ENCODE peak calls at places on chromosomes 6 and 20, in ten cellular contexts. V is activated T-cell treated with anti-CD3 and anti-CD28 coated beads for 1 hour; Q is hypothalamus; G is HL-60; L is B cell; J is fibroblast of gingiva; K is activated CD4-positive, CD25-positive, alpha-beta regulatory T cell treated with anti-CD3 and anti-CD28 coated beads, Interleukin-2, amount 50 U/mL, for 16 hours; Y is cardiac muscle cell; B is keratinocyte; O is activated gamma-delta T cell treated with Interleukin-2 at 50 U/mL for 16 hours. U is an unnamed sample.

GRCh38 chr6:153135681-153136080 is 4.6 kb upstream of the RGS17 start:
- DNase-seq in V (no peak), Q (no peak), G (no peak), L (no peak), J (no peak), K (no peak), Y (no peak), B (no peak), O (no peak), U (no peak)

GRCh38 chr6:13272131-13273046 is 55.9 kb downstream of the TBC1D7 start:
- DNase-seq in V (no peak), Q (no peak), G (no peak), L (peak), J (peak), K (no peak), Y (no peak), B (no peak), O (no peak), U (no peak)

GRCh38 chr6:106444777-106445507 is 84.4 kb downstream of the CRYBG1 start:
- DNase-seq in V (no peak), Q (no peak), G (peak), L (peak), J (peak), K (peak), Y (peak), B (peak), O (peak), U (no peak)

GRCh38 chr6:73866305-73866704 is 170.3 kb downstream of the CD109 start:
- DNase-seq in V (no peak), Q (no peak), G (no peak), L (no peak), J (no peak), K (no peak), Y (no peak), B (no peak), O (no peak), U (no peak)

GRCh38 chr6:18509871-18510643 is 122.9 kb downstream of the RNF144B start:
- DNase-seq in V (no peak), Q (no peak), G (no peak), L (no peak), J (peak), K (no peak), Y (no peak), B (no peak), O (no peak), U (no peak)

GRCh38 chr20:58402305-58402704 is 13.3 kb downstream of the VAPB start:
- DNase-seq in V (no peak), Q (no peak), G (no peak), L (no peak), J (no peak), K (no peak), Y (no peak), B (peak), O (no peak), U (peak)

GRCh38 chr20:42492285-42492684 is 697.4 kb downstream of the PTPRT start:
- DNase-seq in V (no peak), Q (no peak), G (no peak), L (no peak), J (no peak), K (no peak), Y (no peak), B (no peak), O (no peak), U (no peak)

GRCh38 chr6:27592107-27592480 is 119.2 kb upstream of the ZNF184 start:
- DNase-seq in V (no peak), Q (no peak), G (no peak), L (no peak), J (no peak), K (no peak), Y (peak), B (no peak), O (no peak), U (no peak)

GRCh38 chr20:52076164-52076563 is 115.4 kb downstream of the ZFP64 start:
- DNase-seq in V (no peak), Q (no peak), G (no peak), L (no peak), J (no peak), K (no peak), Y (peak), B (no peak), O (no peak), U (no peak)

GRCh38 chr20:38839563-38839962 is 34.1 kb downstream of the PPP1R16B start:
- DNase-seq in V (no peak), Q (no peak), G (no peak), L (no peak), J (no peak), K (no peak), Y (no peak), B (no peak), O (no peak), U (no peak)

GRCh38 chr20:63791497-63792156 is 39.4 kb downstream of the ZBTB46 start:
- DNase-seq in V (no peak), Q (no peak), G (no peak), L (no peak), J (no peak), K (no peak), Y (peak), B (no peak), O (no peak), U (no peak)

GRCh38 chr6:149983145-149983544 is 19.4 kb downstream of the ULBP1 start:
- DNase-seq in V (no peak), Q (no peak), G (no peak), L (no peak), J (no peak), K (no peak), Y (no peak), B (no peak), O (no peak), U (no peak)

GRCh38 chr6:40349092-40349491 is 238.1 kb downstream of the LRFN2 start:
- DNase-seq in V (no peak), Q (no peak), G (no peak), L (no peak), J (no peak), K (no peak), Y (peak), B (no peak), O (no peak), U (no peak)

GRCh38 chr6:170028629-170029345 is 262.1 kb downstream of the DLL1 start:
- DNase-seq in V (no peak), Q (no peak), G (no peak), L (no peak), J (no peak), K (no peak), Y (no peak), B (no peak), O (no peak), U (no peak)

GRCh38 chr6:47073125-47074110 is 31.3 kb upstream of the ADGRF1 start:
- DNase-seq in V (no peak), Q (no peak), G (no peak), L (no peak), J (no peak), K (no peak), Y (no peak), B (no peak), O (no peak), U (no peak)

GRCh38 chr6:34562350-34562749 is 6.2 kb upstream of the SPDEF start:
- DNase-seq in V (no peak), Q (no peak), G (no peak), L (no peak), J (no peak), K (no peak), Y (no peak), B (no peak), O (no peak), U (no peak)

GRCh38 chr20:38805958-38806854 is 709 bp downstream of the PPP1R16B start:
- DNase-seq in V (peak), Q (no peak), G (no peak), L (peak), J (no peak), K (no peak), Y (no peak), B (no peak), O (peak), U (no peak)

GRCh38 chr6:155340464-155341129 is 26.3 kb upstream of the TFB1M start:
- DNase-seq in V (no peak), Q (no peak), G (no peak), L (no peak), J (peak), K (no peak), Y (peak), B (no peak), O (no peak), U (no peak)

GRCh38 chr6:54717849-54718455 is 128.6 kb upstream of the FAM83B start:
- DNase-seq in V (peak), Q (peak), G (peak), L (peak), J (peak), K (peak), Y (peak), B (peak), O (peak), U (peak)

GRCh38 chr20:63740501-63741353 is 1.2 kb downstream of the SLC2A4RG start:
- DNase-seq in V (no peak), Q (peak), G (peak), L (peak), J (peak), K (no peak), Y (peak), B (peak), O (peak), U (no peak)

GRCh38 chr6:36997811-36998722 is 7.4 kb upstream of the FGD2 start:
- DNase-seq in V (no peak), Q (peak), G (no peak), L (no peak), J (peak), K (no peak), Y (no peak), B (no peak), O (no peak), U (no peak)

GRCh38 chr6:82525775-82526515 is 162.3 kb downstream of the TPBG start:
- DNase-seq in V (no peak), Q (no peak), G (no peak), L (no peak), J (no peak), K (no peak), Y (no peak), B (no peak), O (no peak), U (no peak)

GRCh38 chr6:3389390-3390167 is 67.3 kb downstream of the SLC22A23 start:
- DNase-seq in V (no peak), Q (peak), G (no peak), L (no peak), J (peak), K (no peak), Y (peak), B (no peak), O (no peak), U (no peak)

GRCh38 chr6:106927531-106928398 is 46.8 kb downstream of the CD24 start:
- DNase-seq in V (no peak), Q (no peak), G (no peak), L (peak), J (no peak), K (no peak), Y (peak), B (peak), O (no peak), U (no peak)

GRCh38 chr20:24998631-24999445 is 6.3 kb upstream of the APMAP start:
- DNase-seq in V (no peak), Q (no peak), G (no peak), L (no peak), J (peak), K (no peak), Y (peak), B (no peak), O (no peak), U (no peak)

GRCh38 chr6:130969807-130970491 is 93.1 kb downstream of the EPB41L2 start:
- DNase-seq in V (no peak), Q (no peak), G (no peak), L (no peak), J (peak), K (no peak), Y (peak), B (no peak), O (no peak), U (no peak)

GRCh38 chr6:16670617-16671051 is 90.6 kb downstream of the ATXN1 start:
- DNase-seq in V (no peak), Q (no peak), G (no peak), L (no peak), J (no peak), K (no peak), Y (no peak), B (no peak), O (no peak), U (no peak)

GRCh38 chr6:30779850-30780641 is 35.7 kb upstream of the IER3 start:
- DNase-seq in V (no peak), Q (no peak), G (no peak), L (no peak), J (no peak), K (no peak), Y (no peak), B (no peak), O (no peak), U (no peak)

GRCh38 chr6:93962566-93962965 is 543.2 kb upstream of the EPHA7 start:
- DNase-seq in V (no peak), Q (no peak), G (no peak), L (no peak), J (no peak), K (no peak), Y (no peak), B (no peak), O (no peak), U (no peak)

GRCh38 chr6:127582777-127583462 is 5.9 kb downstream of the C6orf58 start:
- DNase-seq in V (no peak), Q (no peak), G (no peak), L (no peak), J (peak), K (no peak), Y (peak), B (peak), O (no peak), U (peak)

GRCh38 chr6:55445648-55446204 is 118.5 kb downstream of the GFRAL start:
- DNase-seq in V (no peak), Q (no peak), G (no peak), L (no peak), J (peak), K (no peak), Y (peak), B (no peak), O (no peak), U (no peak)

GRCh38 chr6:99611148-99611547 is 4.5 kb downstream of the PRDM13 start:
- DNase-seq in V (no peak), Q (no peak), G (no peak), L (no peak), J (no peak), K (no peak), Y (no peak), B (no peak), O (no peak), U (no peak)

GRCh38 chr6:159038914-159039884 is 5.6 kb downstream of the TAGAP start:
- DNase-seq in V (no peak), Q (no peak), G (peak), L (peak), J (no peak), K (no peak), Y (peak), B (peak), O (no peak), U (peak)

GRCh38 chr6:111550195-111550594 is 55.5 kb downstream of the TRAF3IP2 start:
- DNase-seq in V (no peak), Q (no peak), G (no peak), L (no peak), J (no peak), K (no peak), Y (no peak), B (no peak), O (no peak), U (no peak)

GRCh38 chr20:7971536-7972285 is 31.5 kb upstream of the HAO1 start:
- DNase-seq in V (no peak), Q (no peak), G (no peak), L (no peak), J (peak), K (no peak), Y (peak), B (no peak), O (no peak), U (no peak)

U was measured in epithelial cell of prostate.